ENCODE peak calls at places on chromosomes 11 and 22, in nine cellular contexts. Q, I, B, N, X, M, T, Y and D are unnamed samples.

GRCh38 chr11:91794146-91794545 is 430.5 kb upstream of the FAT3 start:
- DNase-seq in Q (no peak), I (no peak), B (no peak), N (no peak), X (no peak), M (no peak), T (no peak), Y (peak; percentile 24), D (no peak)

GRCh38 chr22:50737728-50738648 is at the start of gene ACR:
- DNase-seq in Q (peak; percentile 48), I (no peak), B (no peak), N (no peak), X (no peak), M (peak; percentile 44), T (peak; percentile 13), Y (no peak), D (no peak)

GRCh38 chr11:64208796-64209562 is 2.5 kb downstream of the FERMT3 start:
- DNase-seq in Q (no peak), I (no peak), B (no peak), N (no peak), X (no peak), M (no peak), T (no peak), Y (no peak), D (no peak)

GRCh38 chr11:130449996-130450419 is 1.6 kb downstream of the ADAMTS15 start:
- DNase-seq in Q (peak; percentile 95), I (peak; percentile 85), B (no peak), N (peak; percentile 95), X (no peak), M (peak; percentile 97), T (peak; percentile 79), Y (no peak), D (no peak)

GRCh38 chr22:32603651-32604540 is 129.3 kb downstream of the FBXO7 start:
- DNase-seq in Q (no peak), I (peak; percentile 44), B (no peak), N (no peak), X (no peak), M (no peak), T (no peak), Y (no peak), D (no peak)

GRCh38 chr11:19922689-19923035 is 210.0 kb downstream of the NAV2 start:
- DNase-seq in Q (no peak), I (no peak), B (peak; percentile 60), N (no peak), X (no peak), M (no peak), T (no peak), Y (no peak), D (no peak)

GRCh38 chr11:93614111-93614784 is 47.2 kb upstream of the CEP295 start:
- DNase-seq in Q (no peak), I (no peak), B (peak; percentile 16), N (no peak), X (no peak), M (peak; percentile 59), T (no peak), Y (no peak), D (no peak)

GRCh38 chr11:75894036-75894585 is 79.1 kb downstream of the UVRAG start:
- DNase-seq in Q (no peak), I (no peak), B (no peak), N (no peak), X (no peak), M (no peak), T (no peak), Y (no peak), D (no peak)

GRCh38 chr11:2781413-2782274 is 81.8 kb upstream of the KCNQ1OT1 start:
- DNase-seq in Q (peak; percentile 53), I (peak; percentile 34), B (no peak), N (no peak), X (no peak), M (peak; percentile 27), T (peak; percentile 55), Y (no peak), D (no peak)

GRCh38 chr11:108597736-108598355 is 4.3 kb upstream of the EXPH5 start:
- DNase-seq in Q (no peak), I (no peak), B (no peak), N (no peak), X (no peak), M (no peak), T (no peak), Y (no peak), D (no peak)

GRCh38 chr22:27113211-27114030 is 456.0 kb downstream of the MIAT start:
- DNase-seq in Q (peak; percentile 95), I (peak; percentile 50), B (peak; percentile 95), N (no peak), X (no peak), M (no peak), T (peak; percentile 52), Y (peak; percentile 59), D (peak; percentile 91)

DNA sequence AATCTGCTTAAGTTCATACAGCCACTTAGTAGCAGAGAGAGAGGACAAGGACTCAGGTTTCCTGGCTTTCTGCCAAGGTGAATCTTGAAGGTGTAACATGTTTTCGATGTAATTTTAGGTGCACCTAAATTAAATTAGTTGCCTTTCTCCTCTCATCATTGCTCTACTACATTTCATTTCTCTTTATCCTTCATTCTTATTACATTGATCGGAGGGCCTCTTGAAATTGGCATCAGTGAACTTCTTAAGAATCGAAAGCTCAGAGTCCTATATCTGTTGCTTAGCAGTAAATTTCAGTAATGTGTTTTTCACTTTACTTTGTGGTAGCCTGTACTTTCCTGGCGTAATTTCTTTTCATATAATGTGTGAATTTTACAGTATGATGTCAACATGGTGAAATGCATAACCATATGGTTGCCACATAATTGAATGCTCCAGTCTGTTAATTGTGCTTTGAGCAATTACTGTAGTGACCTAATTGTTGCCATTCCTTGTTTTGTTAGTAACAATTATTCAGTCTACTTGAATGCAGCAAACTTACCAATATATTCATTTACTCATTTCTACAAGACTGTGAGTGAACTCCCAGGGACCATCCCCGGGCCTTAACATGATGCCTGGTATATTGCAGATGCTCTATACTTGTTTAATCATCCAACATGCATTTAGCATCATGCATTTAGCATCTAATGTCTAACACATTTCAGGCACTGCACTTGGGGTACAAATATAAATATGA is 138.1 kb downstream of the MAML2 start:
- DNase-seq in Q (no peak), I (no peak), B (no peak), N (no peak), X (no peak), M (no peak), T (no peak), Y (peak; percentile 29), D (no peak)
- H3K4me3 ChIP-seq in Q (no peak overlapping the region), I (no peak overlapping the region), B (no peak overlapping the region), N (no peak overlapping the region), X (no peak overlapping the region), M (no peak overlapping the region), T (no peak overlapping the region), Y (no peak overlapping the region), D (no peak overlapping the region)

GRCh38 chr11:257766-258493 is 20.3 kb upstream of the NLRP6 start:
- DNase-seq in Q (no peak), I (no peak), B (peak; percentile 16), N (no peak), X (no peak), M (no peak), T (no peak), Y (no peak), D (no peak)
- H3K27ac ChIP-seq in Q (no peak overlapping the region), I (no peak overlapping the region), B (no peak overlapping the region), N (no peak overlapping the region), X (no peak overlapping the region), M (no peak overlapping the region), T (no peak overlapping the region), Y (no peak overlapping the region), D (no peak overlapping the region)

DNA sequence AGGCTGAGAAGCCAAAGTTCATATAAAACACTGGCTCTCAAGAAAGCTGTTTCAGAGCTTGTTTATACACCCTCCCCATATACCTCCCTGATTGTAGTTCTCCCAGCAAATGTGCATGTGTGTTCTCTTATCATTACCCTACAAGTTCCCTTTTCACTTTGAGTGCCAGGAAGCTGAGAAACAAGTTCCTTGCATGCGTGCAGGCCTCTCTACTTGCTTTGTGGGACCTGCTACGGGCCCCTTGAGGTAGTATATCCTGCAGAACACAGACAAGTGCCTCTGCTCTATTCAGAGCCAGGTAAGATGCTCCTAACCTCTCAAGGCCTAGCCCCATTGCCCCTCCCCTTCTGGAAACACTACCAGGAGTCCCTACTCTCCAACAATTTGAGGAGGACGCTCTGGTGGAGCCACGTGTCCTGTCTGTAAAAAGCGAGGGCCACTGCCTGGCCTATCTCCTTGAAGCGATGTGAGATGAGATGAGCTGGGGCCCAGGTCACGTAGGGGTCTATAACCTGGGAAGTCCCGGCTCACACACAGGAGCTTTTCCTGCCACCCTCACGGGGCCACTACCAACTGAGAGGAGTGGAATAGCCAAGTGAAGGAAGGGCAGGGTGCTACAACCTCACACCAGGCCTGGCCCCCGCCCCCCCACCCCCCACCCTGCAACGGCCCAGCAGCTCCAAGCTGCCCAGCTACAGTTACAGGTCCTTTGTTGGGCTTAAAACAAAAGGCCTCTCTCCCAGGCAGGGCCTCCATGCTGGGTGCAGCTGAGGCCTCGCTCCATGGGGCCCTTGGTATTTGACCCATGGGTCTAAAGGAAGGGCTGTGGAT is 2.6 kb upstream of the ATP5MGL start:
- DNase-seq in Q (no peak), I (no peak), B (no peak), N (no peak), X (no peak), M (no peak), T (peak; percentile 60), Y (no peak), D (no peak)
- H3K4me1 ChIP-seq in Q (peaks cover 81% of the 10 kb centered on the region), I (peaks cover 91% of the 10 kb centered on the region), B (peaks cover 44% of the 10 kb centered on the region), N (peaks cover 49% of the 10 kb centered on the region), X (no peaks in the 10 kb centered on the region), M (no peaks in the 10 kb centered on the region), T (peaks cover 85% of the 10 kb centered on the region), Y (peaks cover 3% of the 10 kb centered on the region), D (peaks cover 48% of the 10 kb centered on the region)

GRCh38 chr11:69636512-69636866 is 4.5 kb upstream of the CCND1 start:
- DNase-seq in Q (peak; percentile 86), I (peak; percentile 88), B (peak; percentile 94), N (peak; percentile 90), X (no peak), M (peak; percentile 93), T (peak; percentile 62), Y (peak; percentile 58), D (peak; percentile 89)
- H3K4me3 ChIP-seq in Q (peak overlapping the region; percentile 59), I (peak overlapping the region; percentile 81), B (peak overlapping the region; percentile 85), N (peak overlapping the region; percentile 17), X (peak overlapping the region; percentile 54), M (peak overlapping the region; percentile 79), T (peak overlapping the region; percentile 33), Y (no peak overlapping the region), D (no peak overlapping the region)

GRCh38 chr11:66476841-66477251 is 3.4 kb upstream of the DPP3 start:
- DNase-seq in Q (no peak), I (no peak), B (no peak), N (no peak), X (no peak), M (peak; percentile 58), T (no peak), Y (no peak), D (no peak)

GRCh38 chr11:66476173-66476840 is 3.9 kb upstream of the DPP3 start:
- DNase-seq in Q (no peak), I (no peak), B (no peak), N (no peak), X (no peak), M (no peak), T (no peak), Y (no peak), D (no peak)

GRCh38 chr11:66475349-66476172 is 4.7 kb upstream of the DPP3 start:
- DNase-seq in Q (no peak), I (no peak), B (no peak), N (no peak), X (no peak), M (no peak), T (no peak), Y (no peak), D (no peak)

GRCh38 chr11:66478823-66479740 is 1.2 kb upstream of the DPP3 start:
- DNase-seq in Q (peak; percentile 62), I (peak; percentile 47), B (peak; percentile 74), N (peak; percentile 24), X (peak; percentile 45), M (peak; percentile 77), T (peak; percentile 50), Y (peak; percentile 56), D (peak; percentile 52)

GRCh38 chr11:66477256-66478201 is 2.7 kb upstream of the DPP3 start:
- DNase-seq in Q (no peak), I (no peak), B (no peak), N (no peak), X (no peak), M (peak; percentile 59), T (no peak), Y (no peak), D (no peak)
- H3K27ac ChIP-seq in Q (no peak overlapping the region), I (no peak overlapping the region), B (no peak overlapping the region), N (no peak overlapping the region), X (no peak overlapping the region), M (no peak overlapping the region), T (no peak overlapping the region), Y (no peak overlapping the region), D (no peak overlapping the region)